ENCODE peak calls at places on chromosomes 1 and 21, in five cellular contexts. One of them, this sample, is unnamed.

GRCh38 chr1:68010094-68010493 is 40.3 kb downstream of the DIRAS3 start:
- DNase-seq in HEK293T: no peak
- DNase-seq in NT2/D1: no peak
- DNase-seq in H1: no peak
- DNase-seq in GM12878: no peak
- DNase-seq in this sample: no peak

GRCh38 chr1:186082235-186082937 is 292.7 kb downstream of the TPR start:
- DNase-seq in HEK293T: peak
- DNase-seq in NT2/D1: no peak
- DNase-seq in H1: no peak
- DNase-seq in GM12878: peak
- DNase-seq in this sample: peak

GRCh38 chr1:1763657-1764621 is 14.3 kb downstream of the NADK start:
- DNase-seq in HEK293T: no peak
- DNase-seq in NT2/D1: no peak
- DNase-seq in H1: no peak
- DNase-seq in GM12878: no peak
- DNase-seq in this sample: no peak

GRCh38 chr1:110337704-110338199 is 1.4 kb upstream of the RBM15 start:
- DNase-seq in HEK293T: no peak
- DNase-seq in NT2/D1: peak
- DNase-seq in H1: peak
- DNase-seq in GM12878: no peak
- DNase-seq in this sample: peak

GRCh38 chr1:217433664-217434063 is 197.2 kb downstream of the GPATCH2 start:
- DNase-seq in HEK293T: no peak
- DNase-seq in NT2/D1: no peak
- DNase-seq in H1: no peak
- DNase-seq in GM12878: no peak
- DNase-seq in this sample: no peak

GRCh38 chr1:172626845-172627244 is 32.1 kb upstream of the FASLG start:
- DNase-seq in HEK293T: no peak
- DNase-seq in NT2/D1: no peak
- DNase-seq in H1: no peak
- DNase-seq in GM12878: no peak
- DNase-seq in this sample: peak

GRCh38 chr21:32562426-32562825 is 22.9 kb downstream of the TCP10L start:
- DNase-seq in HEK293T: no peak
- DNase-seq in NT2/D1: peak
- DNase-seq in H1: no peak
- DNase-seq in GM12878: no peak
- DNase-seq in this sample: no peak

GRCh38 chr1:9145021-9145668 is 16.2 kb upstream of the GPR157 start:
- DNase-seq in HEK293T: no peak
- DNase-seq in NT2/D1: no peak
- DNase-seq in H1: no peak
- DNase-seq in GM12878: no peak
- DNase-seq in this sample: peak

GRCh38 chr1:181105134-181106021 is 16.9 kb downstream of the IER5 start:
- DNase-seq in HEK293T: peak
- DNase-seq in NT2/D1: no peak
- DNase-seq in H1: peak
- DNase-seq in GM12878: no peak
- DNase-seq in this sample: peak

GRCh38 chr1:184563308-184563707 is 176.5 kb downstream of the C1orf21 start:
- DNase-seq in HEK293T: no peak
- DNase-seq in NT2/D1: no peak
- DNase-seq in H1: no peak
- DNase-seq in GM12878: no peak
- DNase-seq in this sample: no peak
- TF ChIP-seq SUZ12 in HEK293T: no peak
- TF ChIP-seq SUZ12 in NT2/D1: no peak
- TF ChIP-seq SUZ12 in H1: no peak
- TF ChIP-seq SUZ12 in GM12878: no peak
- TF ChIP-seq SUZ12 in this sample: no peak

DNA sequence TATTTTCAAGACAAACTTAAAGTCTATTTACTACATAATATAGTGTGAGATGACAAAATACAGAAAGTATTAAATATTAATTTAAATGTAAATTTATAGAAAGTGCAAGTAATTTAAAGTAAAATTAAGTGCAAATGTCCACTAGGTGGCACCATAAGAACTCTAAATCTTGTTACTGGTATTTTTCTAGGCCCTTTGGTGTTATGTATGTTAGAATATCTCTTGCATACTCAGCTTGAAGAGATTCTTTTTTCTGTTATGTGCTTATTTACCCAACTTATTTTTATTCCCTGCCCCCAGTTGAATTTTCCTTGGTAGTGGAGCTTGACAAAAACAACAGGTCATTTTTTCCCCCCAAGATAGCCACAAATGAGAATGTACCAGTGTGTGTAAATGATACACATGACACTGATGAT is 71.5 kb downstream of the RPS6KC1 start:
- DNase-seq in HEK293T: peak
- DNase-seq in NT2/D1: peak
- DNase-seq in H1: no peak
- DNase-seq in GM12878: no peak
- DNase-seq in this sample: peak
- TF ChIP-seq SUZ12 in HEK293T: no peak
- TF ChIP-seq SUZ12 in NT2/D1: no peak
- TF ChIP-seq SUZ12 in H1: no peak
- TF ChIP-seq SUZ12 in GM12878: no peak
- TF ChIP-seq SUZ12 in this sample: no peak

DNA sequence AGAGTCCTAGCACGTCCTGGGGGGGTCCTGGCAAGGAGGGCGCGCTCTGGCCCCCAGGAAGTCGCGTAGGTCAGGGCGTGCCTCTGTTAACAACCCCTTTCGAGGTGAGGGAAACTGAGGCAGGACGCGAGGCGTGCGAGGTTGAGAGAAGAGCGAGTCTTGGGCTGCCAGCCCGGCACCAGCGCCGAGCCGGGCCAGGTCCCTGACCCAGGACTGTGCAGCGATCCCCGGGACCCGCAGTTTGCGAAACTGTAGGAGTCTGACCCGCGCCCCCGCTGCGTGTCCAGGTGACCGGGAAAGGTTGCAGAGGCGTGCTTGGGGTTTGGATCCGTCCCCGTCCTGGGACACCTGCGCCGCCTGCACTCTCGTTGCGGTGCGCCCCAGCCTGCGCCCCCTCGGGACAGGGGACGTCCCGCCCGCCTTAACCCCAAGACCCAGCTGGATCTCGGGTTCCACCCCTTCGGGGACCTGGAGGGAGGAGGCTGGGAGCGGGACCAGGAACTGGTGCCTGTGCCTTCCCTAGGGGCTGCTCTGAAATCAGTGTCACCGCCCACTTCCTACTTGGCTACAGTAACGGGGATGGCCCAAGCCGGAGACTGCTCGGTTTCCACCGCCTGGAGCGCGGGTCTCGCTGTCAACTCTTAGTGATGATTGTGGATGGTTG is 493 bp downstream of the DISC1 start:
- DNase-seq in HEK293T: peak
- DNase-seq in NT2/D1: no peak
- DNase-seq in H1: peak
- DNase-seq in GM12878: no peak
- DNase-seq in this sample: peak
- TF ChIP-seq SUZ12 in HEK293T: no peak
- TF ChIP-seq SUZ12 in NT2/D1: no peak
- TF ChIP-seq SUZ12 in H1: no peak
- TF ChIP-seq SUZ12 in GM12878: no peak
- TF ChIP-seq SUZ12 in this sample: no peak

GRCh38 chr21:44432841-44433790 is 22.2 kb upstream of the LRRC3 start:
- DNase-seq in HEK293T: no peak
- DNase-seq in NT2/D1: no peak
- DNase-seq in H1: peak
- DNase-seq in GM12878: no peak
- DNase-seq in this sample: no peak

GRCh38 chr21:44433791-44434567 is 21.3 kb upstream of the LRRC3 start:
- DNase-seq in HEK293T: no peak
- DNase-seq in NT2/D1: no peak
- DNase-seq in H1: peak
- DNase-seq in GM12878: no peak
- DNase-seq in this sample: no peak

GRCh38 chr21:44428281-44428942 is 26.9 kb upstream of the LRRC3 start:
- DNase-seq in HEK293T: peak
- DNase-seq in NT2/D1: peak
- DNase-seq in H1: peak
- DNase-seq in GM12878: no peak
- DNase-seq in this sample: peak

GRCh38 chr21:44429894-44430293 is 25.4 kb upstream of the LRRC3 start:
- DNase-seq in HEK293T: no peak
- DNase-seq in NT2/D1: no peak
- DNase-seq in H1: no peak
- DNase-seq in GM12878: no peak
- DNase-seq in this sample: no peak

GRCh38 chr21:44431300-44431699 is 24.0 kb upstream of the LRRC3 start:
- DNase-seq in HEK293T: no peak
- DNase-seq in NT2/D1: no peak
- DNase-seq in H1: no peak
- DNase-seq in GM12878: no peak
- DNase-seq in this sample: no peak
- TF ChIP-seq SUZ12 in HEK293T: no peak
- TF ChIP-seq SUZ12 in NT2/D1: no peak
- TF ChIP-seq SUZ12 in H1: no peak
- TF ChIP-seq SUZ12 in GM12878: no peak
- TF ChIP-seq SUZ12 in this sample: no peak

This sample was measured in HepG2.